ENCODE peak calls at places on chromosomes 4 and X, in four cellular contexts. W is brain microvascular endothelial cell, M is sigmoid colon, T is left ventricle myocardium inferior. L is an unnamed sample.

GRCh38 chrX:9354918-9355317 is 109.9 kb upstream of the TBL1X start:
- DNase-seq in W (no peak), M (no peak), T (no peak), L (no peak)

GRCh38 chr4:186781032-186781917 is 57.6 kb upstream of the FAT1 start:
- DNase-seq in W (peak), M (no peak), T (no peak), L (no peak)

GRCh38 chrX:53435997-53436396 is 1.8 kb upstream of the HSD17B10 start:
- DNase-seq in W (peak), M (peak), T (peak), L (peak)

GRCh38 chrX:45164021-45164621 is 36.6 kb downstream of the DIPK2B start:
- DNase-seq in W (no peak), M (no peak), T (peak), L (no peak)

GRCh38 chrX:70481871-70482270 is 37.2 kb downstream of the DLG3 start:
- DNase-seq in W (no peak), M (no peak), T (no peak), L (no peak)

GRCh38 chr4:72326692-72327632 is 242.1 kb downstream of the ADAMTS3 start:
- DNase-seq in W (no peak), M (no peak), T (no peak), L (no peak)

GRCh38 chr4:88765729-88766128 is 68.1 kb upstream of the NAP1L5 start:
- DNase-seq in W (peak), M (no peak), T (peak), L (no peak)

GRCh38 chr4:183171484-183172267 is 72.6 kb downstream of the WWC2 start:
- DNase-seq in W (no peak), M (no peak), T (no peak), L (no peak)

GRCh38 chr4:73067971-73068394 is 1.5 kb downstream of the COX18 start:
- DNase-seq in W (no peak), M (no peak), T (no peak), L (no peak)

GRCh38 chrX:71533850-71534515 is 1.1 kb downstream of the OGT start:
- DNase-seq in W (peak), M (no peak), T (peak), L (peak)

GRCh38 chrX:31098081-31098480 is 26.2 kb upstream of the FTHL17 start:
- DNase-seq in W (no peak), M (no peak), T (no peak), L (no peak)

GRCh38 chrX:112067601-112068000 is 15.0 kb downstream of the TRPC5 start:
- DNase-seq in W (no peak), M (no peak), T (no peak), L (no peak)

GRCh38 chr4:113057891-113058290 is 8.4 kb downstream of the ANK2 start:
- DNase-seq in W (peak), M (no peak), T (no peak), L (no peak)

GRCh38 chrX:3638280-3638873 is 75.1 kb downstream of the PRKX start:
- DNase-seq in W (peak), M (no peak), T (no peak), L (no peak)

GRCh38 chr4:16270654-16271328 is 44.5 kb upstream of the TAPT1 start:
- DNase-seq in W (no peak), M (no peak), T (no peak), L (no peak)

GRCh38 chr4:628346-628745 is 3.0 kb downstream of the PDE6B start:
- DNase-seq in W (no peak), M (no peak), T (no peak), L (no peak)

GRCh38 chr4:11487139-11487538 is 58.4 kb upstream of the HS3ST1 start:
- DNase-seq in W (no peak), M (no peak), T (no peak), L (no peak)

GRCh38 chrX:36898301-36898700 is 109.9 kb upstream of the FAM47C start:
- DNase-seq in W (no peak), M (no peak), T (no peak), L (no peak)

GRCh38 chrX:9681011-9681410 is 84.6 kb downstream of the GPR143 start:
- DNase-seq in W (no peak), M (no peak), T (no peak), L (no peak)

GRCh38 chr4:18846313-18846712 is 824.8 kb upstream of the LCORL start:
- DNase-seq in W (no peak), M (no peak), T (no peak), L (no peak)

GRCh38 chr4:20030108-20030507 is 221.6 kb upstream of the SLIT2 start:
- DNase-seq in W (no peak), M (no peak), T (no peak), L (no peak)

GRCh38 chrX:54182194-54182863 is 725 bp downstream of the FAM120C start:
- DNase-seq in W (no peak), M (peak), T (peak), L (peak)

GRCh38 chrX:153865685-153866084 is 20.3 kb downstream of the L1CAM start:
- DNase-seq in W (no peak), M (no peak), T (no peak), L (no peak)

GRCh38 chr4:153283260-153283659 is 61.2 kb upstream of the MND1 start:
- DNase-seq in W (no peak), M (no peak), T (no peak), L (no peak)

GRCh38 chrX:130028196-130028595 is 45.8 kb downstream of the BCORL1 start:
- DNase-seq in W (peak), M (no peak), T (peak), L (no peak)

GRCh38 chr4:121510260-121510942 is 129.6 kb upstream of the QRFPR start:
- DNase-seq in W (no peak), M (no peak), T (no peak), L (no peak)

DNA sequence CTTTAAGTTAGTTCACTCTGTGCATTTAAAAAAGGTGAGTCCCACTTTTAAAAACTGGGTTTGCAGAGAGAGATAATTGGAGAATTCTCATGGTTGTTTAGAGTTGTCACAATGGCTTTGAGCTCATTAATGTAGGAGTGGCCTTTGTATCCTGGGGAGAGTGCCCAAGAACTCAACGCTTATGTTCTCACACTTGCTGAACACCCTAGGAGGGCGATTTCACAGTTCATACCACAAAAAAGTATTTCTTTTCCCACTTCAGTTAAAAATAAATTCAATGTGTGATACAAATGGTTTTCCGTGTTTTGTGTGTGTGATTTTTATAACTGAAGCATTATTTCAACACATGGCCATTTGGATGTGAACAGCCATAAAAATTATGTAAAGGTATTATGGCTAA is 8.4 kb downstream of the EMCN start:
- DNase-seq in W (no peak), M (no peak), T (no peak), L (no peak)
- TF ChIP-seq CTCF in W (no peak), M (no peak), T (no peak), L (no peak)

GRCh38 chr4:67699603-67700002 is 1.4 kb downstream of the UBA6 start:
- DNase-seq in W (no peak), M (no peak), T (no peak), L (no peak)
- H3K27ac ChIP-seq in W (no peak), M (peak), T (no peak), L (no peak)

DNA sequence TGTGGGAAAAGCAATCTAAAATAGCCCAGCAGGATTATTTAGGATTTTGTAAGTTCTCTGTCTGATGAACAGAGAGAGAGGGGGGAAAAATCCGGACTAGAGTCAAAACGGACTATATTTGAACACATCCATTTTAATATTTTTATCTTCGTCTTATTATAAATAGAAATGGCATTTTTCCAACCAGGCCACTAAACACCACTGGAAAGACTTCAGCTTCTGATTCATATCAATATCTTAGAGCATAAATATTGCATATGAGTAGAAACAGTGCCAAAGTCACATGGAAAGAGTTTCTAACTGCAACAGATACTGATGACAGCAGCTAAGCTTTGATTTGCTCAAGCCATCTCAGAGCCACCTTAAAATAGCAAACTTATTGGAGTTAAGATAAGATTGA is 479 bp downstream of the PPARGC1A start:
- DNase-seq in W (no peak), M (no peak), T (no peak), L (no peak)
- H3K4me3 ChIP-seq in W (peak), M (peak), T (peak), L (peak)

DNA sequence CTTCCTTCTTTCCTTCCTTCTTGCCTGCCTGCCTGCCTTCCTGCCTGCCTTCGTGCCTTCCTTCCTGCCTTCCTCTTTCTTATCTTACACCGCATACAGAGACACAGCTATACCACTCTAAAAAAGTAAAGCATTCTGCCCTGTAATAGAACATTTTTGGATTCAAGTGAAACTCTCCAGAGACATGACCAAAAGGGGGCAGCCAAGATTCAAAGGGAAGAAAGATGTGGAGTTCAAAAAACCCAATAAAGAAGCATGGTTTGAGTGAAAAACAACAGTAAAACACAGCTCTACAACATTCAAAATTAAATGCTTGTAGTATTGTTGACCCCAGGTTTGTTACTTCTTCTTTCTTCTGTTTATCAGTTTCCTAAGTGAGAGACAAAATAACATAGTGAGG is 914.9 kb upstream of the PCDH7 start:
- DNase-seq in W (no peak), M (no peak), T (no peak), L (no peak)
- TF ChIP-seq CTCF in W (peak), M (no peak), T (no peak), L (no peak)

DNA sequence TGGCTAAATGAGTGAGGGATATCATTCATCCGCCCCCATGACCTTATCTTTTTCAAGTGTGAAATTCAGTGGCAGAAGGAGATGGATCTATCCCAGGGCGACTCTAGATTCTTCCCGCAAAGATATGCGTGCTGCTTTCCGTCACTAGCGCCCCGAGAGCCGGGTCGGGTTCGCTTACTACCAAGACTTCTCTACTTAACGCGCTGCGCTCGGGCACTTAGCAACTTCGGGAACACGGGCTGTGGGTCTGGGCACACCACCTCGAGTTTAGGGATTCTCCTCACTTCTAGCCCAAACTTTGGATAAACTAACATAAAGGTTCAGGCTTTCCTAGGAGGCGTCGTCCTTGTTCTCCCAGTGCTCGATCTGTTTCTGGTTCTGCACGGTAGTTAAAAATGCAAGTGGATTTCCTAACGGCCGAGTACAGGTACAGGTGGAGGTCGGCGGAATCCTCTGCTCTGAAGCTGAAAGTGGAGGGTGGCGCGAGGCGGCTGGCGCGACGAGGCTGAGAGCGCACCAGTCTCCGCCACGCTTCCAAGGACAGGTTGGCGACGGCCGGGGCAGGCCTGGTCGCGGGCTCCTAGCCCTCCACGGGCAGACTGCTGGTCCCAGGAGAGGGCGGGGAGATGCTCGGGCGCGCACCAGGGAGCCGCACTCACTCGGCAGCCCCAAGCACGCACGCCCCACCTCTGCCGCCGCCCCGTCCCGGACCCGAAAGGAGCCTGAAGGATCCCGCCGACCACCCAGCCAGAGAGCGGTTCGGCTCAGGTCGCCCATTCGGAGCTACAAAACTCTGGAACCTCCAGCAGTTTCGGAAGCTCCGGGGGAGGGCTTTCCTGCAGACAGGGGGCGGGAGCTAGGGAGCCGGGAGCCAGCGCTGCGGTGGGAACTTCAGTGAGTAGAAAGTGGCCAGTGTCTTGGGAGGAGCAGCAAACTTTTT is 100.8 kb upstream of the TENM3 start:
- DNase-seq in W (no peak), M (no peak), T (no peak), L (peak)
- H3K27ac ChIP-seq in W (no peak), M (peak), T (no peak), L (peak)

DNA sequence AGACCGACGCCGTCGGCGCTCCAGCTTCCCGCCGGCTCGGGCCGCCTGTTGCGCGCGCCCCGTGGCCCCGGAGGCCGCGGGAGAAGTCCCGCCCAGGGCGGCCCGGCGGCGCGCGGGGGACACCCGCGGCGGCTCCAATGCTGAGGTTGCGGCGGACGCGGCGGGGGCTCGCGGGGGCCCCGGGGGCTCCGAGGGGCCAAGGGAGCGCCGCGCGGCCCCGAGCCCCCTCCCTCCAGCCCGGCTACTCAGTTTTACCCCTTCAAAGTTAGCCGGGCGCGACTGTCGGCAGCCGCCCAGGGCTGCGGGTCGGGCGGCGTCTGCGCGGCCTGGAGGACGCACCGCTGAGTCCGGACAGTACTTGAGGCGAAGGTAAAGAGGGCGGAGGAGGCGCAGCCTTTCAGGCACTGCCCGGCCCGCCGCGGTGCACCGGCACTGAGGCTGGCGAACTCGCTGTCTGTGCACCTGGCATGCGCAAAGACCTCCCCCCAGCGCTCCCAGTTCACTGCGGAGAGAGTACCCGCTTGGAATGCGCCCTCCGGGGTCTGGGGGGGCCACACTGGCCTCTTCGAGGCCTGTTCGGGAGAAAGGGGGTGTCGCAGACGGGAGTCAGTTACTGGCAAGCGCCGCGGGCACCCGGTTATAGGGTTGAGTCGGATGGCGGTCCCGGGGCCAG is 1.3 kb downstream of the PCDH19 start:
- DNase-seq in W (no peak), M (no peak), T (no peak), L (peak)
- H3K4me3 ChIP-seq in W (no peak), M (peak), T (peak), L (no peak)

DNA sequence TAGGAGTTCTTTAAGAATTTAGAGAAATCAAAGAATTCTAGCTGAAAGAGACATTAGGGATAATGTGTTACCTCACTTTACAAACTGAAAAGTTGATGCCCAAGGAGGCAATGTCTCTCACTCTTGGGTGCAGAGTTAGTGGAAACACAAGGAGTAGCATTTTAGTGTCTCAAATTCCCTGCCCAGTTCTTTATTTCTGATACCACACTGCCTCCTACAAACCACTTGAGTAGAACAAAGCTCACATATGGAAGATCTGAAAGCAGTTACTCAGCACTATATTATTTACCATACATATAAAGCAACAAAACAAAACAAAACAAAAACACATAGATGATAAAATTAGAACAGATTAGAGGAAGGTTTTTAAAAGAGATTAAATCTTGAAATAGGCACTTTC is 124.2 kb downstream of the REELD1 start:
- DNase-seq in W (no peak), M (no peak), T (no peak), L (no peak)
- TF ChIP-seq CTCF in W (no peak), M (no peak), T (peak), L (no peak)

DNA sequence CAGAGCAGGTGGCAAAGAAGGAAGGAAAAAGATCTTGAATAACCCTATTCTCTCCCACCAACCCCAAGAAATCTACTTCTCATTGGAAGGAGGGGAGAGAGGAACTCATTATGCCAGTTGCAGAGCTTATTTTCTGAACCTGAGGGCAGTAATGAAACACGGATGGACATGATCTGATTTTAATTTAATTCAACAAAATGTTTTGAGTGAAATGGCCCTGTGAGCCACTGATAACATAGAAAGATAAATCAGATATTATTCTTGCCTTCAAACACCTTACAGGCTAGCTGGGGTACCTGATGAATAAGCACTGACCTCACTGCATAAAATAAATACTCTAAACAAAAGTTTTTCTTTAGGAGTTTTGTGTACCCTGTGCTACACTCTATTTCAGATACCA is 30.3 kb downstream of the DAPP1 start:
- DNase-seq in W (no peak), M (no peak), T (no peak), L (no peak)
- H3K27ac ChIP-seq in W (no peak), M (no peak), T (no peak), L (peak)

DNA sequence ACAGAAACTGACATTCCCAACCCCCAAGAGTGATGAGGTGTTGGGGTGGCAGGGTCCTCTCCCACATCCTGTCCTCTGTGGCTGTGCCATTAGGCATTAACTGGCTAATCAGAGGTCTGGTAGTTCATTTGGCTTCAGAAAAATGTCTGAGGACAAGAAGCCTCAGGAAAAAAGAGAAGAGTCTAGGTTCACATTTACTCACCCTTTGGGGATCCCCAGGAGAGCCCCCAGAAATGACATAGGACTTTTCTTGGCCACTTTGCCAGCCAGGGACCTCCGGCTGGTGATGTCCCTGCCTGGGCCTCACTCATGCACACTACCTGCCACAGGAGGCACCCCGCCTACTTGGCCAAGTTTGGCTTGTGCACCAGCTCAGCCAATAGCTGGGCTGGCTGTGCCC is 173.0 kb downstream of the RBM46 start:
- DNase-seq in W (no peak), M (no peak), T (no peak), L (no peak)
- H3K4me3 ChIP-seq in W (no peak), M (no peak), T (no peak), L (no peak)